ENCODE peak calls at places on chromosomes 11 and 22, in four cellular contexts. H, L, P and C are unnamed samples.

GRCh38 chr11:45560935-45561330 is 104.5 kb downstream of the CHST1 start:
- DNase-seq in H (no peak), L (no peak), P (no peak), C (no peak)

GRCh38 chr11:1455032-1455762 is 31.4 kb downstream of the MOB2 start:
- DNase-seq in H (no peak), L (no peak), P (no peak), C (no peak)

GRCh38 chr11:102419181-102419580 is 33.4 kb downstream of the TMEM123 start:
- DNase-seq in H (no peak), L (no peak), P (no peak), C (no peak)

GRCh38 chr11:114132944-114133394 is 73.5 kb downstream of the ZBTB16 start:
- DNase-seq in H (no peak), L (no peak), P (no peak), C (no peak)

GRCh38 chr11:21567628-21568290 is 625.1 kb upstream of the ANO5 start:
- DNase-seq in H (no peak), L (no peak), P (no peak), C (no peak)

GRCh38 chr11:61782841-61783240 is 9.6 kb downstream of the TMEM258 start:
- DNase-seq in H (no peak), L (no peak), P (no peak), C (no peak)

GRCh38 chr22:37953062-37953436 is 352 bp downstream of the C22orf23 start:
- DNase-seq in H (no peak), L (no peak), P (no peak), C (no peak)

GRCh38 chr22:35425971-35426800 is 26.2 kb downstream of the MCM5 start:
- DNase-seq in H (no peak), L (no peak), P (peak), C (no peak)

GRCh38 chr11:65501005-65501529 is 2.2 kb downstream of the MALAT1 start:
- DNase-seq in H (no peak), L (no peak), P (peak), C (no peak)

GRCh38 chr11:17076517-17077239 is 789 bp downstream of the RPS13 start:
- DNase-seq in H (no peak), L (no peak), P (peak), C (no peak)

GRCh38 chr22:46738961-46739870 is 1.2 kb upstream of the CERK start:
- DNase-seq in H (peak), L (peak), P (peak), C (peak)

GRCh38 chr11:114180301-114181055 is 115.7 kb upstream of the NNMT start:
- DNase-seq in H (peak), L (peak), P (no peak), C (peak)

GRCh38 chr22:39690901-39691620 is 120.5 kb downstream of the CACNA1I start:
- DNase-seq in H (no peak), L (no peak), P (no peak), C (no peak)

GRCh38 chr11:2588809-2589537 is 110.8 kb downstream of the KCNQ1OT1 start:
- DNase-seq in H (peak), L (peak), P (no peak), C (no peak)

GRCh38 chr11:86174101-86175046 is 70.2 kb upstream of the EED start:
- DNase-seq in H (peak), L (no peak), P (peak), C (peak)

GRCh38 chr11:22076215-22076930 is 116.5 kb upstream of the ANO5 start:
- DNase-seq in H (no peak), L (no peak), P (no peak), C (no peak)

GRCh38 chr11:71421392-71421950 is 26.7 kb downstream of the DHCR7 start:
- DNase-seq in H (no peak), L (no peak), P (no peak), C (peak)

GRCh38 chr11:2761131-2762030 is 61.6 kb upstream of the KCNQ1OT1 start:
- DNase-seq in H (peak), L (peak), P (no peak), C (peak)

GRCh38 chr22:46025973-46026906 is 49.3 kb upstream of the WNT7B start:
- DNase-seq in H (no peak), L (no peak), P (no peak), C (no peak)

GRCh38 chr22:32986773-32987050 is 71.5 kb downstream of the SYN3 start:
- DNase-seq in H (no peak), L (no peak), P (no peak), C (no peak)

GRCh38 chr11:83970061-83970671 is 684.0 kb upstream of the CCDC90B start:
- DNase-seq in H (no peak), L (no peak), P (no peak), C (no peak)

GRCh38 chr11:27672836-27673464 is 27.3 kb downstream of the BDNF start:
- DNase-seq in H (no peak), L (no peak), P (peak), C (no peak)

GRCh38 chr11:74822187-74822586 is 73.5 kb downstream of the RNF169 start:
- DNase-seq in H (no peak), L (no peak), P (peak), C (no peak)

GRCh38 chr22:24407278-24407665 is 20.1 kb upstream of the ADORA2A start:
- DNase-seq in H (no peak), L (no peak), P (no peak), C (no peak)

GRCh38 chr11:130178441-130178971 is 18.9 kb downstream of the ST14 start:
- DNase-seq in H (no peak), L (peak), P (peak), C (no peak)

GRCh38 chr11:46378296-46378695 is 3.2 kb upstream of the MDK start:
- DNase-seq in H (no peak), L (no peak), P (no peak), C (no peak)

GRCh38 chr11:86218125-86219081 is 26.1 kb upstream of the EED start:
- DNase-seq in H (peak), L (peak), P (peak), C (peak)

GRCh38 chr22:46328797-46329196 is 6.7 kb upstream of the TRMU start:
- DNase-seq in H (no peak), L (no peak), P (no peak), C (no peak)

GRCh38 chr11:44605068-44605708 is 39.7 kb downstream of the CD82 start:
- DNase-seq in H (no peak), L (no peak), P (no peak), C (no peak)

GRCh38 chr11:130068546-130068985 is 1.1 kb upstream of the APLP2 start:
- DNase-seq in H (no peak), L (no peak), P (no peak), C (no peak)

GRCh38 chr11:103730151-103730940 is 306.1 kb upstream of the DDI1 start:
- DNase-seq in H (no peak), L (no peak), P (peak), C (no peak)

GRCh38 chr11:119484741-119485605 is 62.0 kb upstream of the THY1 start:
- DNase-seq in H (no peak), L (no peak), P (no peak), C (peak)

GRCh38 chr11:9688716-9689511 is 25.0 kb downstream of the SWAP70 start:
- DNase-seq in H (no peak), L (no peak), P (peak), C (no peak)

GRCh38 chr11:72263363-72263762 is 19.4 kb upstream of the PHOX2A start:
- DNase-seq in H (no peak), L (no peak), P (peak), C (no peak)

GRCh38 chr11:36400768-36401455 is 104.8 kb downstream of the PRR5L start:
- DNase-seq in H (no peak), L (no peak), P (no peak), C (no peak)

GRCh38 chr11:36394926-36395325 is 98.8 kb downstream of the PRR5L start:
- DNase-seq in H (no peak), L (no peak), P (no peak), C (no peak)

GRCh38 chr11:36399745-36400144 is 103.7 kb downstream of the PRR5L start:
- DNase-seq in H (no peak), L (no peak), P (no peak), C (no peak)

GRCh38 chr11:36399236-36399635 is 103.1 kb downstream of the PRR5L start:
- DNase-seq in H (no peak), L (no peak), P (no peak), C (no peak)

GRCh38 chr11:36398261-36398953 is 102.3 kb downstream of the PRR5L start:
- DNase-seq in H (no peak), L (no peak), P (no peak), C (no peak)
- TF ChIP-seq POLR2A in H (no peak), L (no peak), P (no peak), C (no peak)

GRCh38 chr11:59283311-59283710 is 70.6 kb upstream of the MPEG1 start:
- DNase-seq in H (no peak), L (no peak), P (no peak), C (no peak)
- TF ChIP-seq POLR2A in H (no peak), L (no peak), P (no peak), C (no peak)

GRCh38 chr11:34859496-34859895 is 56.7 kb downstream of the APIP start:
- DNase-seq in H (no peak), L (no peak), P (no peak), C (no peak)

GRCh38 chr11:34860034-34860433 is 56.1 kb downstream of the APIP start:
- DNase-seq in H (no peak), L (no peak), P (no peak), C (no peak)

GRCh38 chr11:34857463-34857862 is 58.7 kb downstream of the APIP start:
- DNase-seq in H (no peak), L (no peak), P (no peak), C (no peak)

GRCh38 chr11:34863048-34863447 is 53.1 kb downstream of the APIP start:
- DNase-seq in H (no peak), L (no peak), P (no peak), C (no peak)

GRCh38 chr11:34860518-34860917 is 55.7 kb downstream of the APIP start:
- DNase-seq in H (no peak), L (no peak), P (no peak), C (no peak)
- TF ChIP-seq POLR2A in H (no peak), L (no peak), P (no peak), C (no peak)

DNA sequence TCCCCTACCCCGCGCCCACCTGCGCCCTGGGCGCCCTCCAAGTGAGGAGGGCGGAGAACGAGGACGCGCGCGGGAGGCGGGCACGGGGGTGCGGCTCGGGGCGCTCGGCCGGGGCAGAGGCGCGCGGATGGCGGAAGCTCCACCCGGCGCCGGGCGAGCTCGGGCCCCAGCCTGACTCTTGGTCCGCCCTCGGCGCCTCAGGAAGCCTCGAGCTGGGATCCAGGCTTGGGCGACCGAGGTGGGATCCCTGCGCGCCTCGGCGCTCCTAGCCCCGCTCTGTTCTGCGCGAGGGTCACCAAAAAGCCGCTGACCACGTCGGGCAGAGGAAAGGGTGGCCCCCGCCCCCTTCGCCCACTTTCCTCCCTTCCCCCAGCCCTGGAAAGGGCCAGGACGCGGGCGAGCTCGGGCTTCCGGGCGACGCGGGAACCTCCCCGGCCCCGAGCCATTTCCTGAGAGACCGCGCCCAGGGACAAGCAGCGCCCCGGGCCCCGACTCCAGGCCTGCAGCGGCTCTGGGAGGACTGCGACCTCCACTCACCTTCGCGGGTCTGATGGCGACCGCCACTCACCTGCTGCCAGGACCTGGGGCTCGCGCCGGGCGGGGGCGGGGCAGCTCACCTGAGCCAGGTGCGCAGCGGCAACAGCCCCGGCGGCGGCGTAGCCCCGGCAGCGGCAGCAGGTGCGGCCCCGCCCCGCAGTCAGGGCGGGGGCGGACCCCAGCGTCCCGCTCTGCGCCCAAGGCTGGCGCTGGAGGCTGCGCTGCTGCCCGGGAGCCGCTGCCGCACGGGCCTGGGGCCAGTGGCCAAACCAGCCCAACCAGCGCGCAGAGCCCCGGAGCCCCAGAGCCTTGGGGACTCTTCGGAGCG is 2.2 kb upstream of the SIGIRR start:
- DNase-seq in H (no peak), L (peak), P (no peak), C (peak)
- TF ChIP-seq POLR2A in H (no peak), L (peak), P (no peak), C (no peak)

GRCh38 chr22:29224859-29225410 is 19.2 kb downstream of the EMID1 start:
- DNase-seq in H (no peak), L (no peak), P (no peak), C (no peak)
- TF ChIP-seq POLR2A in H (no peak), L (no peak), P (no peak), C (no peak)